ENCODE peak calls at places on chromosome 17, in eight cellular contexts. F, C, P, A, K, D, Z and V are unnamed samples.

GRCh38 chr17:45431531-45432404 is 902 bp downstream of the ARHGAP27 start:
- DNase-seq in F (peak; percentile 97), C (peak; percentile 77), P (peak; percentile 82), A (peak; percentile 65), K (peak; percentile 97), D (peak; percentile 47), Z (peak; percentile 49), V (peak; percentile 90)

GRCh38 chr17:17757944-17758343 is 76.7 kb downstream of the RAI1 start:
- DNase-seq in F (no peak), C (no peak), P (no peak), A (peak; percentile 81), K (no peak), D (no peak), Z (no peak), V (no peak)

GRCh38 chr17:82152114-82152513 is 54.1 kb upstream of the FASN start:
- DNase-seq in F (no peak), C (no peak), P (no peak), A (no peak), K (peak; percentile 64), D (no peak), Z (no peak), V (no peak)

GRCh38 chr17:63910096-63910495 is 962 bp downstream of the CSHL1 start:
- DNase-seq in F (no peak), C (peak; percentile 10), P (no peak), A (no peak), K (peak; percentile 46), D (no peak), Z (no peak), V (no peak)

GRCh38 chr17:44442806-44443205 is 53.4 kb upstream of the ITGA2B start:
- DNase-seq in F (no peak), C (no peak), P (no peak), A (no peak), K (no peak), D (no peak), Z (no peak), V (no peak)

GRCh38 chr17:3813171-3813570 is 12.2 kb upstream of the ITGAE start:
- DNase-seq in F (no peak), C (no peak), P (no peak), A (no peak), K (no peak), D (no peak), Z (no peak), V (no peak)

GRCh38 chr17:81435636-81436293 is 40.5 kb downstream of the BAHCC1 start:
- DNase-seq in F (no peak), C (no peak), P (no peak), A (no peak), K (no peak), D (no peak), Z (no peak), V (no peak)

GRCh38 chr17:45231481-45232116 is 9.9 kb downstream of the FMNL1 start:
- DNase-seq in F (peak; percentile 39), C (peak; percentile 52), P (no peak), A (no peak), K (no peak), D (peak; percentile 34), Z (no peak), V (no peak)

GRCh38 chr17:48723555-48724239 is 712 bp downstream of the PRAC2 start:
- DNase-seq in F (peak; percentile 81), C (no peak), P (no peak), A (no peak), K (no peak), D (peak; percentile 45), Z (no peak), V (no peak)

GRCh38 chr17:78140169-78141051 is 5.8 kb upstream of the C17orf99 start:
- DNase-seq in F (peak; percentile 100), C (peak; percentile 94), P (peak; percentile 81), A (peak; percentile 82), K (peak; percentile 99), D (peak; percentile 97), Z (peak; percentile 70), V (peak; percentile 97)

GRCh38 chr17:21358185-21358584 is 18.0 kb upstream of the KCNJ12 start:
- DNase-seq in F (no peak), C (no peak), P (no peak), A (no peak), K (no peak), D (no peak), Z (no peak), V (no peak)

GRCh38 chr17:41329279-41329925 is 13.9 kb upstream of the KRTAP17-1 start:
- DNase-seq in F (peak; percentile 69), C (no peak), P (no peak), A (peak; percentile 41), K (peak; percentile 73), D (peak; percentile 51), Z (peak; percentile 26), V (peak; percentile 72)

GRCh38 chr17:40107266-40107980 is 7.0 kb upstream of the NR1D1 start:
- DNase-seq in F (no peak), C (no peak), P (no peak), A (no peak), K (no peak), D (peak; percentile 71), Z (peak; percentile 49), V (no peak)

GRCh38 chr17:8430966-8431365 is 4.7 kb upstream of the NDEL1 start:
- DNase-seq in F (no peak), C (no peak), P (no peak), A (no peak), K (no peak), D (no peak), Z (peak; percentile 60), V (peak; percentile 29)

GRCh38 chr17:33024688-33025486 is 33.2 kb downstream of the SPACA3 start:
- DNase-seq in F (no peak), C (no peak), P (no peak), A (no peak), K (no peak), D (no peak), Z (no peak), V (no peak)

GRCh38 chr17:28861393-28862203 is 6.8 kb downstream of the ERAL1 start:
- DNase-seq in F (no peak), C (no peak), P (no peak), A (no peak), K (no peak), D (no peak), Z (no peak), V (no peak)

GRCh38 chr17:1123397-1124237 is 56.2 kb downstream of the ABR start:
- DNase-seq in F (no peak), C (no peak), P (no peak), A (peak; percentile 59), K (no peak), D (no peak), Z (peak; percentile 51), V (no peak)

GRCh38 chr17:33854596-33854995 is 400.5 kb upstream of the CCL2 start:
- DNase-seq in F (no peak), C (no peak), P (no peak), A (no peak), K (no peak), D (no peak), Z (no peak), V (no peak)

GRCh38 chr17:47077576-47077975 is 98.5 kb upstream of the RPRML start:
- DNase-seq in F (peak; percentile 82), C (no peak), P (no peak), A (no peak), K (no peak), D (peak; percentile 22), Z (no peak), V (peak; percentile 83)

GRCh38 chr17:6543079-6544010 is 13.0 kb downstream of the PITPNM3 start:
- DNase-seq in F (no peak), C (no peak), P (no peak), A (no peak), K (no peak), D (no peak), Z (no peak), V (no peak)

GRCh38 chr17:78144146-78144719 is 2.0 kb upstream of the C17orf99 start:
- DNase-seq in F (peak; percentile 89), C (no peak), P (no peak), A (peak; percentile 19), K (peak; percentile 91), D (peak; percentile 90), Z (peak; percentile 92), V (peak; percentile 51)

GRCh38 chr17:7477392-7478275 is 1.8 kb downstream of the ZBTB4 start:
- DNase-seq in F (peak; percentile 11), C (peak; percentile 60), P (no peak), A (no peak), K (peak; percentile 76), D (peak; percentile 95), Z (peak; percentile 65), V (peak; percentile 76)

GRCh38 chr17:29444589-29444988 is 54.4 kb downstream of the TAOK1 start:
- DNase-seq in F (peak; percentile 25), C (no peak), P (no peak), A (no peak), K (no peak), D (peak; percentile 28), Z (no peak), V (peak; percentile 60)

GRCh38 chr17:57424777-57425188 is 168.5 kb downstream of the MSI2 start:
- DNase-seq in F (peak; percentile 94), C (no peak), P (no peak), A (no peak), K (peak; percentile 34), D (peak; percentile 71), Z (no peak), V (peak; percentile 29)

GRCh38 chr17:77597421-77598240 is 360.9 kb upstream of the TNRC6C start:
- DNase-seq in F (no peak), C (no peak), P (no peak), A (no peak), K (peak; percentile 57), D (no peak), Z (no peak), V (no peak)

GRCh38 chr17:66304304-66305174 is 2.1 kb downstream of the PRKCA start:
- DNase-seq in F (peak; percentile 59), C (peak; percentile 38), P (no peak), A (no peak), K (no peak), D (peak; percentile 56), Z (no peak), V (peak; percentile 15)

GRCh38 chr17:51869387-51869786 is 289.1 kb downstream of the CA10 start:
- DNase-seq in F (peak; percentile 64), C (no peak), P (no peak), A (no peak), K (no peak), D (peak; percentile 7), Z (no peak), V (peak; percentile 59)

GRCh38 chr17:76266244-76266938 is 1.2 kb downstream of the UBALD2 start:
- DNase-seq in F (no peak), C (no peak), P (no peak), A (no peak), K (no peak), D (peak; percentile 39), Z (no peak), V (peak; percentile 47)

GRCh38 chr17:80836658-80836965 is 155.0 kb upstream of the CHMP6 start:
- DNase-seq in F (no peak), C (no peak), P (no peak), A (no peak), K (no peak), D (no peak), Z (no peak), V (no peak)

GRCh38 chr17:2063306-2064146 is 8.6 kb downstream of the HIC1 start:
- DNase-seq in F (no peak), C (no peak), P (no peak), A (no peak), K (no peak), D (peak; percentile 94), Z (no peak), V (no peak)